ENCODE peak calls at places on chromosomes 13 and 19, in four cellular contexts. B is NCI-H2081, O is activated T-helper 1 cell treated with Interleukin-2 at 50 U/mL for 16 hours, P is RPMI8226. D is an unnamed sample.

GRCh38 chr19:42129399-42130253 is 2.6 kb downstream of the POU2F2 start:
- DNase-seq in B (no peak), O (no peak), P (peak; percentile 85), D (no peak)

GRCh38 chr13:47869780-47870179 is 131.3 kb downstream of the SUCLA2 start:
- DNase-seq in B (no peak), O (no peak), P (no peak), D (no peak)

GRCh38 chr19:1020868-1021425 is at the start of gene TMEM259:
- DNase-seq in B (peak; percentile 96), O (peak; percentile 98), P (peak; percentile 98), D (peak; percentile 97)

GRCh38 chr19:5282926-5283325 is 57.7 kb downstream of the PTPRS start:
- DNase-seq in B (no peak), O (no peak), P (no peak), D (no peak)

GRCh38 chr13:41356788-41357187 is 45.7 kb downstream of the NAA16 start:
- DNase-seq in B (no peak), O (no peak), P (no peak), D (peak; percentile 21)

GRCh38 chr13:59842507-59842906 is 321.2 kb downstream of the DIAPH3 start:
- DNase-seq in B (no peak), O (no peak), P (no peak), D (no peak)

GRCh38 chr19:805600-806550 is 8.6 kb downstream of the PTBP1 start:
- DNase-seq in B (no peak), O (no peak), P (no peak), D (no peak)

GRCh38 chr13:95494082-95494681 is 58.3 kb upstream of the CLDN10 start:
- DNase-seq in B (peak; percentile 84), O (no peak), P (peak; percentile 60), D (no peak)

GRCh38 chr19:18440421-18440877 is 2.5 kb upstream of the ISYNA1 start:
- DNase-seq in B (peak; percentile 18), O (no peak), P (peak; percentile 48), D (no peak)

GRCh38 chr19:19651076-19651475 is 7.6 kb upstream of the GMIP start:
- DNase-seq in B (no peak), O (no peak), P (no peak), D (no peak)

GRCh38 chr13:23467048-23467931 is 33.8 kb upstream of the SACS start:
- DNase-seq in B (peak; percentile 23), O (no peak), P (no peak), D (no peak)

GRCh38 chr19:29606420-29606747 is 301 bp downstream of the POP4 start:
- DNase-seq in B (no peak), O (no peak), P (no peak), D (no peak)

GRCh38 chr13:73416093-73416492 is 357.3 kb downstream of the KLF5 start:
- DNase-seq in B (no peak), O (no peak), P (no peak), D (no peak)

GRCh38 chr19:53086949-53087348 is 16.3 kb downstream of the ZNF160 start:
- DNase-seq in B (no peak), O (no peak), P (no peak), D (no peak)

GRCh38 chr13:48492123-48493075 is 40.5 kb downstream of the RCBTB2 start:
- DNase-seq in B (no peak), O (peak; percentile 54), P (peak; percentile 87), D (peak; percentile 70)

GRCh38 chr13:30618186-30618937 is 642 bp downstream of the USPL1 start:
- DNase-seq in B (no peak), O (peak; percentile 5), P (peak; percentile 14), D (peak; percentile 2)

GRCh38 chr13:100808848-100809247 is 134.3 kb upstream of the TMTC4 start:
- DNase-seq in B (no peak), O (no peak), P (no peak), D (no peak)

GRCh38 chr19:52665529-52665928 is 27.4 kb upstream of the ZNF83 start:
- DNase-seq in B (no peak), O (no peak), P (no peak), D (no peak)

GRCh38 chr13:36543671-36544070 is 111.4 kb downstream of the CCNA1 start:
- DNase-seq in B (peak; percentile 91), O (no peak), P (no peak), D (no peak)

GRCh38 chr13:24679686-24680085 is 522 bp upstream of the ATP12A start:
- DNase-seq in B (no peak), O (no peak), P (no peak), D (no peak)

GRCh38 chr19:46579286-46579944 is 21.7 kb upstream of the CALM3 start:
- DNase-seq in B (no peak), O (no peak), P (peak; percentile 27), D (no peak)

GRCh38 chr13:64074989-64075474 is 2659.4 kb upstream of the PCDH20 start:
- DNase-seq in B (no peak), O (no peak), P (peak; percentile 31), D (no peak)

GRCh38 chr13:74135306-74136088 is 1.3 kb upstream of the KLF12 start:
- DNase-seq in B (peak; percentile 50), O (peak; percentile 53), P (peak; percentile 66), D (peak; percentile 42)

GRCh38 chr19:32651729-32652140 is 23.2 kb downstream of the ANKRD27 start:
- DNase-seq in B (no peak), O (no peak), P (no peak), D (no peak)

GRCh38 chr19:41863209-41863931 is 3.3 kb downstream of the RPS19 start:
- DNase-seq in B (no peak), O (no peak), P (no peak), D (no peak)

GRCh38 chr13:50950808-50951207 is 41.2 kb downstream of the RNASEH2B start:
- DNase-seq in B (peak; percentile 45), O (no peak), P (no peak), D (no peak)

GRCh38 chr13:66402546-66402945 is 827.6 kb downstream of the PCDH9 start:
- DNase-seq in B (no peak), O (no peak), P (no peak), D (no peak)

GRCh38 chr13:20197361-20197834 is 4.7 kb upstream of the GJB2 start:
- DNase-seq in B (peak; percentile 31), O (no peak), P (peak; percentile 43), D (no peak)

GRCh38 chr19:510606-511100 is 3.4 kb downstream of the TPGS1 start:
- DNase-seq in B (peak; percentile 90), O (peak; percentile 86), P (peak; percentile 94), D (peak; percentile 76)

GRCh38 chr13:102911336-102911735 is 65.5 kb downstream of the ERCC5 start:
- DNase-seq in B (no peak), O (no peak), P (no peak), D (no peak)

GRCh38 chr19:11046608-11047354 is 42.5 kb upstream of the LDLR start:
- DNase-seq in B (no peak), O (no peak), P (no peak), D (no peak)

GRCh38 chr13:74575729-74576125 is 441.5 kb upstream of the KLF12 start:
- DNase-seq in B (peak; percentile 49), O (peak; percentile 21), P (no peak), D (no peak)

GRCh38 chr19:35306473-35307246 is 14.7 kb downstream of the MAG start:
- DNase-seq in B (no peak), O (no peak), P (peak; percentile 42), D (no peak)

GRCh38 chr13:95485045-95485517 is 67.4 kb upstream of the CLDN10 start:
- DNase-seq in B (no peak), O (no peak), P (no peak), D (no peak)

GRCh38 chr13:79492313-79492798 is 11.4 kb downstream of the NDFIP2 start:
- DNase-seq in B (no peak), O (no peak), P (no peak), D (no peak)

GRCh38 chr13:44271915-44272341 is 101.7 kb upstream of the SERP2 start:
- DNase-seq in B (no peak), O (no peak), P (no peak), D (no peak)

D was measured in T-helper 22 cell.